ENCODE peak calls at places on chromosomes 12 and 14, in eight cellular contexts. J, O, U, S, B, G, R and X are unnamed samples.

GRCh38 chr14:100271247-100271939 is 32.4 kb downstream of the YY1 start:
- DNase-seq in G (peak; percentile 40), S (no peak), B (no peak), O (peak; percentile 62), U (peak; percentile 69), J (peak; percentile 84), R (no peak), X (no peak)

GRCh38 chr14:25003537-25003936 is 46.4 kb downstream of the STXBP6 start:
- DNase-seq in G (peak; percentile 10), B (peak; percentile 13), U (no peak), O (no peak), J (no peak), S (no peak), R (no peak), X (no peak)

GRCh38 chr14:100890044-100890443 is 13.5 kb downstream of the RTL1 start:
- DNase-seq in B (no peak), U (no peak), S (no peak), O (no peak), G (no peak), R (peak; percentile 36), J (peak; percentile 7), X (no peak)

GRCh38 chr12:93128332-93128707 is 199.2 kb upstream of the EEA1 start:
- DNase-seq in G (no peak), J (no peak), O (no peak), S (no peak), U (no peak), R (no peak), B (no peak), X (no peak)

GRCh38 chr12:65308001-65308400 is 29.5 kb downstream of the MSRB3 start:
- DNase-seq in S (no peak), O (no peak), G (peak; percentile 7), B (no peak), R (no peak), U (no peak), J (no peak), X (no peak)

GRCh38 chr12:31444801-31445200 is 118.9 kb upstream of the SINHCAF start:
- DNase-seq in G (no peak), O (no peak), B (no peak), U (peak; percentile 57), S (no peak), J (no peak), R (no peak), X (peak; percentile 33)

GRCh38 chr14:74333909-74334308 is 14.4 kb upstream of the VRTN start:
- DNase-seq in S (no peak), U (no peak), J (no peak), O (peak; percentile 61), B (no peak), G (peak; percentile 22), R (no peak), X (no peak)

GRCh38 chr12:89933911-89934310 is 225.3 kb upstream of the ATP2B1 start:
- DNase-seq in R (no peak), U (no peak), G (no peak), B (no peak), J (no peak), O (peak; percentile 60), S (no peak), X (no peak)

GRCh38 chr14:74502236-74503019 is 8.9 kb downstream of the ISCA2 start:
- DNase-seq in R (no peak), B (no peak), O (peak; percentile 40), S (no peak), U (peak; percentile 83), J (no peak), G (peak; percentile 44), X (peak; percentile 72)

GRCh38 chr12:102916252-102917025 is 605 bp downstream of the PAH start:
- DNase-seq in O (no peak), G (no peak), B (no peak), S (no peak), R (no peak), U (no peak), J (no peak), X (no peak)

GRCh38 chr14:92040431-92041040 is 677 bp upstream of the TRIP11 start:
- DNase-seq in G (peak; percentile 63), J (peak; percentile 59), R (no peak), S (peak; percentile 8), U (peak; percentile 21), B (no peak), O (peak; percentile 67), X (peak; percentile 49)

GRCh38 chr12:96398422-96399080 is 1.7 kb downstream of the CDK17 start:
- DNase-seq in G (no peak), B (no peak), U (no peak), S (no peak), R (no peak), J (no peak), O (peak; percentile 36), X (no peak)

DNA sequence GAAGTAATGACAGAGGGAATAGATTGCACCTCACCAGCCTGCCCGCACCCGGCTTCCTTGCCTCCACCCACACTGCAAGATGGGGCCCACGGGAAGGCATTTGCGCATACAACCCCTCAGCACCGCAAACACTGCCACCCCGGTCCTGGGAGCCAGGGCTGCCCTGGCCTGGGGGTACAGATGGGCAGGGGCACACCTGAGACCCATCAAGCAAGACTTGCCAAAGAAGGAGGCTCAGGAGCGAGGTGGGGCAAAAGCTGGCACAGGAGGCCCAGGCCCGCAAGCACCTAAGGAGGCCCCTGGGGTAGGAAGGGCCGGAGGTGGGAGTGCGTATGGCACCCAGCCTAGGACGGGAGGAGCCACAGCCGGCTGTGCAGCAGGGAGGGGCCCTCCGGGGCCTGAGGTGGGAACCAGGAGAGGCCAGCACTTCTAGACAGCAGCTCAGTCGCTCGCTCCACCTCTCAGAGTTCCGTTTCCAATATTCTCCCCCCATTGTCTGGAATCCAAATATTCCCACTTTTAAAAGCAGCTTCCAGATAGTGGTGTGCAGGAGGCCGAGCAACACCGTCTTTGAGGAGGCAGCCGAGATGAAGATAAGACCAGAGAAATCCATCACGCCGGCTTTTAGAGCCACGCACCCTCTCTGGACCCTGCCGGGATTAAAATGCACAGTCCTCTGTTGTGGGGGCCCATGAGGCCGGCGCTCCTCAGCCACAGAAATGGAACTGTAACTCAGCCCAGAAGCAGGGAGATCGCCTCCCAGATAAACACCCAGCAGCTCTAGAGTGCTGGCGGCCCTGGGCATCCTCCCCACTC is 12.2 kb upstream of the C14orf180 start:
- DNase-seq in R (no peak), G (no peak), U (no peak), B (no peak), S (no peak), O (no peak), J (no peak), X (no peak)
- H3K27me3 ChIP-seq in R (peaks cover 36% of the 10 kb centered on the region), G (no peaks in the 10 kb centered on the region), U (no peaks in the 10 kb centered on the region), B (no peaks in the 10 kb centered on the region), S (no peaks in the 10 kb centered on the region), O (no peaks in the 10 kb centered on the region), J (no peaks in the 10 kb centered on the region), X (no peaks in the 10 kb centered on the region)

GRCh38 chr14:23789696-23790095 is 153.5 kb downstream of the DHRS2 start:
- DNase-seq in J (no peak), B (no peak), R (no peak), G (no peak), U (no peak), O (no peak), S (no peak), X (no peak)
- H3K4me3 ChIP-seq in J (no peak overlapping the region), B (no peak overlapping the region), R (no peak overlapping the region), G (no peak overlapping the region), U (no peak overlapping the region), O (no peak overlapping the region), S (no peak overlapping the region), X (no peak overlapping the region)

GRCh38 chr12:104547239-104547638 is 90.5 kb downstream of the CHST11 start:
- DNase-seq in G (no peak), S (no peak), O (peak; percentile 24), B (no peak), J (no peak), U (no peak), R (no peak), X (no peak)

GRCh38 chr12:104551313-104551931 is 94.7 kb downstream of the CHST11 start:
- DNase-seq in R (no peak), U (no peak), B (no peak), O (no peak), S (no peak), J (no peak), G (no peak), X (no peak)

GRCh38 chr12:104544836-104545235 is 88.1 kb downstream of the CHST11 start:
- DNase-seq in S (no peak), G (no peak), R (no peak), B (no peak), U (peak; percentile 24), O (no peak), J (no peak), X (peak; percentile 40)

GRCh38 chr12:104546575-104546974 is 89.8 kb downstream of the CHST11 start:
- DNase-seq in S (no peak), B (no peak), R (no peak), J (no peak), O (no peak), G (peak; percentile 75), U (no peak), X (no peak)

GRCh38 chr12:104549820-104550480 is 93.2 kb downstream of the CHST11 start:
- DNase-seq in S (no peak), B (no peak), U (no peak), J (no peak), G (peak; percentile 50), O (peak; percentile 74), R (no peak), X (no peak)
- H3K36me3 ChIP-seq in S (no peaks in the 10 kb centered on the region), B (no peaks in the 10 kb centered on the region), U (no peaks in the 10 kb centered on the region), J (no peaks in the 10 kb centered on the region), G (no peaks in the 10 kb centered on the region), O (no peaks in the 10 kb centered on the region), R (no peaks in the 10 kb centered on the region), X (no peaks in the 10 kb centered on the region)

GRCh38 chr14:94473666-94474410 is 2.2 kb downstream of the SERPINA9 start:
- DNase-seq in G (no peak), J (no peak), R (no peak), S (no peak), O (peak; percentile 31), U (no peak), B (no peak), X (no peak)
- H3K27me3 ChIP-seq in G (no peaks in the 10 kb centered on the region), J (no peaks in the 10 kb centered on the region), R (no peaks in the 10 kb centered on the region), S (no peaks in the 10 kb centered on the region), O (no peaks in the 10 kb centered on the region), U (no peaks in the 10 kb centered on the region), B (no peaks in the 10 kb centered on the region), X (no peaks in the 10 kb centered on the region)

GRCh38 chr14:34460295-34460694 is 1.7 kb downstream of the SPTSSA start:
- DNase-seq in S (no peak), O (no peak), B (no peak), G (no peak), R (no peak), U (no peak), J (no peak), X (no peak)
- H3K4me3 ChIP-seq in S (no peak overlapping the region), O (no peak overlapping the region), B (no peak overlapping the region), G (no peak overlapping the region), R (no peak overlapping the region), U (peak overlapping the region; percentile 91), J (no peak overlapping the region), X (no peak overlapping the region)